ENCODE peak calls at places on chromosomes 3 and 15, in ten cellular contexts. One of them, this sample, is unnamed.

GRCh38 chr3:149965278-149965677 is 5.4 kb downstream of the PFN2 start:
- DNase-seq in neural crest cell: no peak
- DNase-seq in fibroblast of mammary gland: peak; percentile 33
- DNase-seq in AG09309: no peak
- DNase-seq in brain microvascular endothelial cell: no peak
- DNase-seq in GM20000: no peak
- DNase-seq in vagina: no peak
- DNase-seq in suprapubic skin: no peak
- DNase-seq in sigmoid colon: no peak
- DNase-seq in upper lobe of right lung: no peak
- DNase-seq in this sample: no peak

GRCh38 chr3:105253225-105253624 is 113.5 kb upstream of the ALCAM start:
- DNase-seq in sigmoid colon: no peak
- DNase-seq in brain microvascular endothelial cell: no peak
- DNase-seq in vagina: no peak
- DNase-seq in suprapubic skin: no peak
- DNase-seq in GM20000: no peak
- DNase-seq in upper lobe of right lung: no peak
- DNase-seq in AG09309: no peak
- DNase-seq in fibroblast of mammary gland: no peak
- DNase-seq in neural crest cell: no peak
- DNase-seq in this sample: no peak

GRCh38 chr3:64377942-64378341 is 152.7 kb upstream of the PRICKLE2 start:
- DNase-seq in brain microvascular endothelial cell: no peak
- DNase-seq in AG09309: no peak
- DNase-seq in GM20000: no peak
- DNase-seq in fibroblast of mammary gland: no peak
- DNase-seq in vagina: no peak
- DNase-seq in sigmoid colon: no peak
- DNase-seq in upper lobe of right lung: no peak
- DNase-seq in suprapubic skin: no peak
- DNase-seq in neural crest cell: no peak
- DNase-seq in this sample: no peak

GRCh38 chr3:161964856-161965255 is 468.2 kb downstream of the OTOL1 start:
- DNase-seq in vagina: no peak
- DNase-seq in neural crest cell: no peak
- DNase-seq in GM20000: no peak
- DNase-seq in AG09309: no peak
- DNase-seq in sigmoid colon: no peak
- DNase-seq in brain microvascular endothelial cell: no peak
- DNase-seq in fibroblast of mammary gland: no peak
- DNase-seq in suprapubic skin: no peak
- DNase-seq in upper lobe of right lung: no peak
- DNase-seq in this sample: no peak

GRCh38 chr3:194404365-194405140 is 5.5 kb upstream of the GP5 start:
- DNase-seq in suprapubic skin: no peak
- DNase-seq in sigmoid colon: no peak
- DNase-seq in neural crest cell: no peak
- DNase-seq in GM20000: peak; percentile 54
- DNase-seq in upper lobe of right lung: no peak
- DNase-seq in AG09309: no peak
- DNase-seq in brain microvascular endothelial cell: peak; percentile 53
- DNase-seq in vagina: no peak
- DNase-seq in fibroblast of mammary gland: peak; percentile 65
- DNase-seq in this sample: no peak

GRCh38 chr3:123652346-123652984 is 67.6 kb upstream of the HACD2 start:
- DNase-seq in suprapubic skin: peak; percentile 89
- DNase-seq in sigmoid colon: peak; percentile 91
- DNase-seq in vagina: no peak
- DNase-seq in brain microvascular endothelial cell: peak; percentile 71
- DNase-seq in GM20000: peak; percentile 77
- DNase-seq in neural crest cell: peak; percentile 87
- DNase-seq in AG09309: no peak
- DNase-seq in upper lobe of right lung: peak; percentile 88
- DNase-seq in fibroblast of mammary gland: peak; percentile 66
- DNase-seq in this sample: no peak

GRCh38 chr3:8490079-8490552 is 11.5 kb upstream of the LMCD1 start:
- DNase-seq in neural crest cell: no peak
- DNase-seq in fibroblast of mammary gland: peak; percentile 100
- DNase-seq in GM20000: no peak
- DNase-seq in sigmoid colon: no peak
- DNase-seq in upper lobe of right lung: no peak
- DNase-seq in AG09309: peak; percentile 94
- DNase-seq in brain microvascular endothelial cell: peak; percentile 94
- DNase-seq in suprapubic skin: no peak
- DNase-seq in vagina: no peak
- DNase-seq in this sample: peak; percentile 98

GRCh38 chr15:83769411-83769960 is 115.6 kb downstream of the ADAMTSL3 start:
- DNase-seq in AG09309: no peak
- DNase-seq in suprapubic skin: no peak
- DNase-seq in GM20000: no peak
- DNase-seq in upper lobe of right lung: no peak
- DNase-seq in vagina: no peak
- DNase-seq in neural crest cell: no peak
- DNase-seq in brain microvascular endothelial cell: no peak
- DNase-seq in fibroblast of mammary gland: no peak
- DNase-seq in sigmoid colon: no peak
- DNase-seq in this sample: no peak

GRCh38 chr15:49675051-49675450 is 54.2 kb downstream of the DTWD1 start:
- DNase-seq in vagina: no peak
- DNase-seq in GM20000: no peak
- DNase-seq in fibroblast of mammary gland: peak; percentile 95
- DNase-seq in sigmoid colon: no peak
- DNase-seq in brain microvascular endothelial cell: peak; percentile 65
- DNase-seq in neural crest cell: no peak
- DNase-seq in suprapubic skin: no peak
- DNase-seq in upper lobe of right lung: no peak
- DNase-seq in AG09309: peak; percentile 67
- DNase-seq in this sample: no peak

GRCh38 chr3:44762170-44762677 is 630 bp downstream of the KIF15 start:
- DNase-seq in upper lobe of right lung: no peak
- DNase-seq in neural crest cell: no peak
- DNase-seq in sigmoid colon: no peak
- DNase-seq in fibroblast of mammary gland: peak; percentile 18
- DNase-seq in brain microvascular endothelial cell: peak; percentile 1
- DNase-seq in suprapubic skin: no peak
- DNase-seq in vagina: no peak
- DNase-seq in AG09309: no peak
- DNase-seq in GM20000: no peak
- DNase-seq in this sample: no peak

GRCh38 chr3:44762690-44763089 is 1.1 kb downstream of the KIF15 start:
- DNase-seq in brain microvascular endothelial cell: no peak
- DNase-seq in sigmoid colon: no peak
- DNase-seq in AG09309: no peak
- DNase-seq in upper lobe of right lung: no peak
- DNase-seq in vagina: no peak
- DNase-seq in GM20000: no peak
- DNase-seq in fibroblast of mammary gland: no peak
- DNase-seq in neural crest cell: no peak
- DNase-seq in suprapubic skin: no peak
- DNase-seq in this sample: no peak

GRCh38 chr3:44764248-44764647 is 2.7 kb downstream of the KIF15 start:
- DNase-seq in suprapubic skin: no peak
- DNase-seq in brain microvascular endothelial cell: no peak
- DNase-seq in upper lobe of right lung: no peak
- DNase-seq in sigmoid colon: no peak
- DNase-seq in AG09309: no peak
- DNase-seq in fibroblast of mammary gland: no peak
- DNase-seq in vagina: no peak
- DNase-seq in GM20000: no peak
- DNase-seq in neural crest cell: no peak
- DNase-seq in this sample: no peak

GRCh38 chr3:44761347-44762169 is at the start of the genes KIAA1143 and KIF15:
- DNase-seq in fibroblast of mammary gland: peak; percentile 95
- DNase-seq in brain microvascular endothelial cell: peak; percentile 92
- DNase-seq in GM20000: peak; percentile 90
- DNase-seq in suprapubic skin: peak; percentile 98
- DNase-seq in upper lobe of right lung: peak; percentile 98
- DNase-seq in AG09309: peak; percentile 72
- DNase-seq in sigmoid colon: peak; percentile 98
- DNase-seq in vagina: no peak
- DNase-seq in neural crest cell: peak; percentile 93
- DNase-seq in this sample: peak; percentile 53
- TF ChIP-seq CTCF in fibroblast of mammary gland: no peak
- TF ChIP-seq CTCF in brain microvascular endothelial cell: peak; percentile 8
- TF ChIP-seq CTCF in GM20000: no peak
- TF ChIP-seq CTCF in suprapubic skin: no peak
- TF ChIP-seq CTCF in upper lobe of right lung: no peak
- TF ChIP-seq CTCF in AG09309: no peak
- TF ChIP-seq CTCF in sigmoid colon: no peak
- TF ChIP-seq CTCF in vagina: no peak
- TF ChIP-seq CTCF in neural crest cell: no peak
- TF ChIP-seq CTCF in this sample: no peak

GRCh38 chr3:115835946-115836345 is 212.6 kb downstream of the GAP43 start:
- DNase-seq in upper lobe of right lung: no peak
- DNase-seq in fibroblast of mammary gland: peak; percentile 20
- DNase-seq in vagina: no peak
- DNase-seq in suprapubic skin: no peak
- DNase-seq in sigmoid colon: no peak
- DNase-seq in brain microvascular endothelial cell: no peak
- DNase-seq in GM20000: no peak
- DNase-seq in AG09309: no peak
- DNase-seq in neural crest cell: no peak
- DNase-seq in this sample: no peak

GRCh38 chr3:115843206-115843605 is 219.9 kb downstream of the GAP43 start:
- DNase-seq in suprapubic skin: no peak
- DNase-seq in neural crest cell: no peak
- DNase-seq in GM20000: no peak
- DNase-seq in vagina: no peak
- DNase-seq in upper lobe of right lung: no peak
- DNase-seq in brain microvascular endothelial cell: no peak
- DNase-seq in fibroblast of mammary gland: no peak
- DNase-seq in sigmoid colon: no peak
- DNase-seq in AG09309: no peak
- DNase-seq in this sample: no peak

GRCh38 chr3:115836944-115837343 is 213.6 kb downstream of the GAP43 start:
- DNase-seq in fibroblast of mammary gland: peak; percentile 34
- DNase-seq in vagina: no peak
- DNase-seq in AG09309: no peak
- DNase-seq in brain microvascular endothelial cell: no peak
- DNase-seq in upper lobe of right lung: no peak
- DNase-seq in suprapubic skin: no peak
- DNase-seq in neural crest cell: no peak
- DNase-seq in GM20000: peak; percentile 22
- DNase-seq in sigmoid colon: no peak
- DNase-seq in this sample: no peak

GRCh38 chr3:115838786-115839185 is 215.5 kb downstream of the GAP43 start:
- DNase-seq in AG09309: no peak
- DNase-seq in vagina: no peak
- DNase-seq in neural crest cell: no peak
- DNase-seq in GM20000: no peak
- DNase-seq in fibroblast of mammary gland: no peak
- DNase-seq in sigmoid colon: no peak
- DNase-seq in brain microvascular endothelial cell: no peak
- DNase-seq in upper lobe of right lung: no peak
- DNase-seq in suprapubic skin: no peak
- DNase-seq in this sample: no peak

GRCh38 chr3:115839246-115839645 is 215.9 kb downstream of the GAP43 start:
- DNase-seq in neural crest cell: no peak
- DNase-seq in GM20000: no peak
- DNase-seq in upper lobe of right lung: no peak
- DNase-seq in fibroblast of mammary gland: no peak
- DNase-seq in sigmoid colon: no peak
- DNase-seq in AG09309: no peak
- DNase-seq in brain microvascular endothelial cell: no peak
- DNase-seq in suprapubic skin: no peak
- DNase-seq in vagina: no peak
- DNase-seq in this sample: no peak
- TF ChIP-seq CTCF in neural crest cell: no peak
- TF ChIP-seq CTCF in GM20000: no peak
- TF ChIP-seq CTCF in upper lobe of right lung: no peak
- TF ChIP-seq CTCF in fibroblast of mammary gland: no peak
- TF ChIP-seq CTCF in sigmoid colon: no peak
- TF ChIP-seq CTCF in AG09309: no peak
- TF ChIP-seq CTCF in brain microvascular endothelial cell: no peak
- TF ChIP-seq CTCF in suprapubic skin: no peak
- TF ChIP-seq CTCF in vagina: no peak
- TF ChIP-seq CTCF in this sample: no peak

DNA sequence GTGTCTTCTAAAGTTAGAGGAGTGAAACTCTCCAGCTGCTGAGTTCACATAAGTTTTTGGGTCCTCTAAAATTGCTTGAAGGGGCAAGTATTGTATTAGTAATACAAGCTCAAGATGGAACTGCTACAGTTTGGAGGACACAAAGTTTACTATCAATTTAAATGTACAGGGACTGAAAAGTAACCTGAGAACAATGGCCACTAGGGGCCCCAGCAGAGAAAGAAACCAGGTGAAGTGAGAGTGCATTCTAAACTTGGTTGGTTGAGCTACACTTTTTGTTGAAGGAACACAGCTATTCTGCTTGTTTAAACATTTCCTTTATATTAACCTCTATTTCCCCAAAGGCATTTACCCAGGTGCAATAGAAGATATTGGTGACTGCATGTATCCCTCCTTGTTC is 755.5 kb downstream of the GBE1 start:
- DNase-seq in GM20000: no peak
- DNase-seq in AG09309: no peak
- DNase-seq in vagina: no peak
- DNase-seq in upper lobe of right lung: no peak
- DNase-seq in sigmoid colon: no peak
- DNase-seq in suprapubic skin: no peak
- DNase-seq in fibroblast of mammary gland: no peak
- DNase-seq in brain microvascular endothelial cell: no peak
- DNase-seq in neural crest cell: no peak
- DNase-seq in this sample: no peak
- TF ChIP-seq CTCF in GM20000: no peak
- TF ChIP-seq CTCF in AG09309: no peak
- TF ChIP-seq CTCF in vagina: no peak
- TF ChIP-seq CTCF in upper lobe of right lung: no peak
- TF ChIP-seq CTCF in sigmoid colon: no peak
- TF ChIP-seq CTCF in suprapubic skin: no peak
- TF ChIP-seq CTCF in fibroblast of mammary gland: no peak
- TF ChIP-seq CTCF in brain microvascular endothelial cell: no peak
- TF ChIP-seq CTCF in neural crest cell: peak; percentile 41
- TF ChIP-seq CTCF in this sample: no peak

GRCh38 chr3:108755686-108756085 is 1.5 kb downstream of the RETNLB start:
- DNase-seq in neural crest cell: no peak
- DNase-seq in suprapubic skin: no peak
- DNase-seq in GM20000: no peak
- DNase-seq in AG09309: no peak
- DNase-seq in brain microvascular endothelial cell: no peak
- DNase-seq in upper lobe of right lung: no peak
- DNase-seq in vagina: no peak
- DNase-seq in fibroblast of mammary gland: no peak
- DNase-seq in sigmoid colon: no peak
- DNase-seq in this sample: no peak

DNA sequence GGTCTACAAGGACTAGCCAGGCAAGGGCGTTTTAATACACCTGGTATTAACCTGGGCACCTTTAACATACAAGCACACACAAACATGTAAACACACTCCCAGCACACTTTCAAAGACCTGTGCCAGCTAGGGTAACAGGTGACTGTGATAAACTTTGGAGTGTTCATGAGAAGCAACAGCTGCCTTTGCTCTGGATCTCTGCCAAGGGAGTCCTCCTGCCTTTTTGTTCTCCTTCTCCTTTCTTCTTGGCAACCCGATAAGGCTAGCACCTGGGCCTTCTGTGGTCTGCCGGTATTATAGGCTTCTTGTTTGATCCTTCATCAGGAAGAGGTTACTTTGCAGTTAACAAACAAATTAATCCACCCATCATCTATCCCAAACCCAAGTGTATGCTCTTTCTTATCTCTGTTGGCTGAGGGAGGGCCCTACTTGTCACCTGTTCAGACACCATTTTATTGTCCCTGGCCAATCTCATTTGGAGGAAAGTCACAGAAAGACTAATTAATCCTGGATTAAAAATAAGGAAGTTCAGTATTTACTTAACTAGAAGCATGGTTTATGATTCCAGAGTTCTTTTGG is at the start of gene RETNLB:
- DNase-seq in vagina: no peak
- DNase-seq in AG09309: no peak
- DNase-seq in sigmoid colon: no peak
- DNase-seq in GM20000: no peak
- DNase-seq in neural crest cell: no peak
- DNase-seq in suprapubic skin: no peak
- DNase-seq in upper lobe of right lung: no peak
- DNase-seq in brain microvascular endothelial cell: no peak
- DNase-seq in fibroblast of mammary gland: no peak
- DNase-seq in this sample: no peak
- TF ChIP-seq CTCF in vagina: no peak
- TF ChIP-seq CTCF in AG09309: no peak
- TF ChIP-seq CTCF in sigmoid colon: no peak
- TF ChIP-seq CTCF in GM20000: no peak
- TF ChIP-seq CTCF in neural crest cell: no peak
- TF ChIP-seq CTCF in suprapubic skin: no peak
- TF ChIP-seq CTCF in upper lobe of right lung: no peak
- TF ChIP-seq CTCF in brain microvascular endothelial cell: no peak
- TF ChIP-seq CTCF in fibroblast of mammary gland: no peak
- TF ChIP-seq CTCF in this sample: no peak

This sample was measured in AG04449.